ENCODE peak calls at places on chromosome 9, in eight cellular contexts. Z, D, V, K, I, U, B and X are unnamed samples.

GRCh38 chr9:87138128-87139040 is 191.1 kb upstream of the GAS1 start:
- DNase-seq in Z (no peak), B (no peak), U (no peak), D (no peak), K (no peak), I (no peak), V (no peak), X (no peak)

GRCh38 chr9:35367451-35367850 is 122.5 kb upstream of the RUSC2 start:
- DNase-seq in K (no peak), D (peak; percentile 21), B (no peak), U (peak; percentile 84), V (no peak), Z (no peak), I (peak; percentile 94), X (peak; percentile 83)

GRCh38 chr9:70111641-70112236 is 68.1 kb downstream of the MAMDC2 start:
- DNase-seq in Z (no peak), V (no peak), D (no peak), I (no peak), K (no peak), U (no peak), B (no peak), X (peak; percentile 95)

GRCh38 chr9:94975480-94976452 is 249.3 kb downstream of the AOPEP start:
- DNase-seq in K (no peak), V (no peak), B (no peak), D (no peak), I (no peak), U (no peak), Z (no peak), X (no peak)

GRCh38 chr9:75108571-75108970 is 20.3 kb downstream of the OSTF1 start:
- DNase-seq in V (no peak), U (peak; percentile 15), Z (no peak), I (peak; percentile 61), D (no peak), B (no peak), K (peak; percentile 41), X (no peak)

GRCh38 chr9:95283678-95284077 is 33.8 kb downstream of the FANCC start:
- DNase-seq in B (no peak), D (no peak), K (no peak), V (no peak), Z (no peak), U (no peak), I (no peak), X (no peak)

GRCh38 chr9:16150501-16150900 is 597.7 kb downstream of the CCDC171 start:
- DNase-seq in I (peak; percentile 85), B (no peak), Z (no peak), K (no peak), U (no peak), D (no peak), V (no peak), X (no peak)

GRCh38 chr9:22050924-22051323 is 41.8 kb upstream of the CDKN2B start:
- DNase-seq in V (no peak), D (no peak), I (no peak), U (no peak), K (no peak), B (no peak), Z (no peak), X (no peak)

GRCh38 chr9:37922391-37923120 is 18.6 kb upstream of the SLC25A51 start:
- DNase-seq in I (no peak), V (no peak), B (no peak), Z (no peak), U (no peak), D (no peak), K (peak; percentile 39), X (peak; percentile 65)